ENCODE peak calls at places on chromosomes 3 and 15, in eight cellular contexts. Y is GM04504; C is activated T-cell treated with anti-CD3 and anti-CD28 coated beads for 24 hours; I is GM13976; B is activated B cell treated with CpG ODN at 0.5 μM for 24 hours; A is ACHN; N is NCI-H1105; D is CD8-positive, alpha-beta T cell. Z is an unnamed sample.

GRCh38 chr3:171616798-171617197 is 156.6 kb upstream of the TNIK start:
- DNase-seq in D (no peak), N (no peak), A (no peak), Y (no peak), I (no peak), B (no peak), C (no peak), Z (no peak)

GRCh38 chr3:157542711-157543485 is 39.7 kb upstream of the VEPH1 start:
- DNase-seq in I (peak), B (no peak), D (no peak), Y (no peak), A (peak), N (no peak), C (no peak), Z (no peak)

GRCh38 chr3:149579161-149579560 is 78.7 kb downstream of the WWTR1 start:
- DNase-seq in C (no peak), N (no peak), I (no peak), A (no peak), D (no peak), B (no peak), Y (no peak), Z (no peak)

GRCh38 chr15:98609144-98609852 is 39.0 kb upstream of the IGF1R start:
- DNase-seq in N (no peak), D (no peak), Y (peak), I (no peak), B (no peak), A (peak), C (no peak), Z (peak)

GRCh38 chr3:73765878-73766564 is 141.3 kb upstream of the PDZRN3 start:
- DNase-seq in B (no peak), N (no peak), C (no peak), Y (no peak), D (no peak), A (no peak), I (no peak), Z (peak)

GRCh38 chr3:32492684-32493436 is 9.8 kb downstream of the CMTM6 start:
- DNase-seq in A (no peak), Y (no peak), I (no peak), D (no peak), B (no peak), C (no peak), N (no peak), Z (no peak)

GRCh38 chr3:49673715-49674490 is at the start of gene APEH:
- DNase-seq in D (peak), N (no peak), Y (peak), B (peak), C (peak), A (peak), I (peak), Z (peak)

GRCh38 chr15:52011711-52012144 is 7.3 kb upstream of the MAPK6 start:
- DNase-seq in B (no peak), I (no peak), C (no peak), Y (no peak), D (no peak), N (peak), A (no peak), Z (peak)

GRCh38 chr3:188183452-188183851 is 29.5 kb downstream of the LPP start:
- DNase-seq in N (no peak), D (no peak), B (no peak), A (no peak), I (no peak), Y (no peak), C (no peak), Z (no peak)

GRCh38 chr3:69231929-69232437 is 109.6 kb upstream of the LMOD3 start:
- DNase-seq in A (peak), N (no peak), Y (no peak), I (no peak), B (no peak), C (no peak), D (no peak), Z (no peak)

GRCh38 chr15:84859143-84859542 is 25.3 kb upstream of the SLC28A1 start:
- DNase-seq in I (no peak), Y (no peak), C (no peak), A (no peak), B (no peak), D (no peak), N (no peak), Z (no peak)

GRCh38 chr3:58568572-58569286 is 8.5 kb downstream of the FAM107A start:
- DNase-seq in N (no peak), C (peak), Y (peak), B (peak), A (peak), I (peak), D (peak), Z (peak)

GRCh38 chr3:81958967-81959625 is 197.7 kb upstream of the GBE1 start:
- DNase-seq in B (no peak), Y (peak), C (no peak), A (no peak), D (no peak), I (no peak), N (no peak), Z (no peak)

GRCh38 chr3:69740103-69741021 is 1.1 kb downstream of the MITF start:
- DNase-seq in D (no peak), Y (no peak), I (peak), A (peak), B (no peak), C (no peak), N (no peak), Z (no peak)

GRCh38 chr15:90812881-90813280 is 55.5 kb upstream of the FURIN start:
- DNase-seq in A (no peak), C (no peak), D (no peak), Y (no peak), B (no peak), I (no peak), N (no peak), Z (no peak)

GRCh38 chr15:79046691-79047404 is 43.7 kb downstream of the RASGRF1 start:
- DNase-seq in D (no peak), I (no peak), B (no peak), A (no peak), C (no peak), N (no peak), Y (no peak), Z (no peak)

GRCh38 chr3:16090013-16090412 is 84.5 kb upstream of the GALNT15 start:
- DNase-seq in Y (peak), N (no peak), B (no peak), C (no peak), I (no peak), D (no peak), A (peak), Z (peak)

GRCh38 chr15:100635406-100636071 is 33.1 kb downstream of the ASB7 start:
- DNase-seq in D (no peak), N (no peak), C (no peak), A (no peak), Y (no peak), B (no peak), I (no peak), Z (no peak)

GRCh38 chr3:108486910-108487309 is 23.5 kb downstream of the MYH15 start:
- DNase-seq in Y (no peak), I (no peak), B (no peak), N (peak), D (no peak), A (peak), C (no peak), Z (peak)

GRCh38 chr15:101560722-101561583 is 71.4 kb upstream of the PCSK6 start:
- DNase-seq in N (no peak), A (no peak), Y (no peak), C (no peak), I (no peak), B (no peak), D (no peak), Z (no peak)

GRCh38 chr3:187227658-187228258 is 30.5 kb downstream of the RTP1 start:
- DNase-seq in C (no peak), N (no peak), D (no peak), I (no peak), A (peak), Y (peak), B (no peak), Z (no peak)

GRCh38 chr15:90203473-90203872 is 2.3 kb downstream of the SEMA4B start:
- DNase-seq in C (no peak), N (no peak), Y (no peak), I (no peak), D (no peak), A (no peak), B (no peak), Z (no peak)

GRCh38 chr3:32743934-32744333 is 58.9 kb downstream of the CNOT10 start:
- DNase-seq in B (no peak), A (no peak), D (no peak), N (no peak), I (no peak), C (no peak), Y (peak), Z (peak)

GRCh38 chr3:115652738-115653137 is 29.4 kb downstream of the GAP43 start:
- DNase-seq in N (no peak), B (no peak), I (no peak), A (no peak), C (no peak), Y (no peak), D (no peak), Z (no peak)

GRCh38 chr15:41115088-41115651 is 910 bp downstream of the INO80 start:
- DNase-seq in N (no peak), B (no peak), I (peak), C (no peak), A (peak), D (no peak), Y (peak), Z (peak)

GRCh38 chr3:98968347-98968746 is 66.9 kb upstream of the DCBLD2 start:
- DNase-seq in B (no peak), A (no peak), C (no peak), D (no peak), N (no peak), Y (no peak), I (no peak), Z (no peak)

GRCh38 chr15:71471347-71471746 is 339.0 kb upstream of the NR2E3 start:
- DNase-seq in N (no peak), I (peak), D (no peak), B (no peak), Y (no peak), C (no peak), A (no peak), Z (no peak)